ENCODE peak calls at places on chromosomes 12 and 14, in five cellular contexts. One of them, this sample, is unnamed. For H3K4me1, the result is how much of the 10 kb centered on the place peaks cover.

GRCh38 chr12:7162691-7163114 is 26.8 kb upstream of the PEX5 start:
- DNase-seq in mammary epithelial cell: peak
- DNase-seq in HepG2: peak
- DNase-seq in neural progenitor cell: peak
- DNase-seq in GM23338: peak
- DNase-seq in this sample: no peak

GRCh38 chr12:90801776-90802175 is 153.2 kb downstream of the CCER1 start:
- DNase-seq in mammary epithelial cell: peak
- DNase-seq in HepG2: no peak
- DNase-seq in neural progenitor cell: no peak
- DNase-seq in GM23338: no peak
- DNase-seq in this sample: no peak

GRCh38 chr12:26740991-26741390 is 92.0 kb downstream of the ITPR2 start:
- DNase-seq in mammary epithelial cell: no peak
- DNase-seq in HepG2: no peak
- DNase-seq in neural progenitor cell: no peak
- DNase-seq in GM23338: no peak
- DNase-seq in this sample: no peak

GRCh38 chr12:85519163-85519562 is 239.1 kb downstream of the ALX1 start:
- DNase-seq in mammary epithelial cell: no peak
- DNase-seq in HepG2: no peak
- DNase-seq in neural progenitor cell: peak
- DNase-seq in GM23338: peak
- DNase-seq in this sample: no peak

GRCh38 chr12:80778005-80778541 is 61.4 kb downstream of the MYF5 start:
- DNase-seq in mammary epithelial cell: peak
- DNase-seq in HepG2: peak
- DNase-seq in neural progenitor cell: no peak
- DNase-seq in GM23338: no peak
- DNase-seq in this sample: peak

GRCh38 chr12:110585231-110585799 is 2.2 kb upstream of the PPTC7 start:
- DNase-seq in mammary epithelial cell: peak
- DNase-seq in HepG2: no peak
- DNase-seq in neural progenitor cell: peak
- DNase-seq in GM23338: peak
- DNase-seq in this sample: peak

GRCh38 chr14:59017285-59017965 is 171.0 kb upstream of the DAAM1 start:
- DNase-seq in mammary epithelial cell: no peak
- DNase-seq in HepG2: no peak
- DNase-seq in neural progenitor cell: no peak
- DNase-seq in GM23338: no peak
- DNase-seq in this sample: no peak

GRCh38 chr14:39229222-39229543 is 4.5 kb upstream of the MIA2 start:
- DNase-seq in mammary epithelial cell: no peak
- DNase-seq in HepG2: no peak
- DNase-seq in neural progenitor cell: no peak
- DNase-seq in GM23338: no peak
- DNase-seq in this sample: peak

GRCh38 chr12:79250186-79250585 is 385.6 kb downstream of the SYT1 start:
- DNase-seq in mammary epithelial cell: no peak
- DNase-seq in HepG2: no peak
- DNase-seq in neural progenitor cell: no peak
- DNase-seq in GM23338: no peak
- DNase-seq in this sample: no peak

GRCh38 chr14:92316937-92317336 is 6.0 kb upstream of the SLC24A4 start:
- DNase-seq in mammary epithelial cell: peak
- DNase-seq in HepG2: no peak
- DNase-seq in neural progenitor cell: no peak
- DNase-seq in GM23338: peak
- DNase-seq in this sample: peak

GRCh38 chr12:14663002-14663401 is 33.4 kb downstream of the GUCY2C start:
- DNase-seq in mammary epithelial cell: no peak
- DNase-seq in HepG2: no peak
- DNase-seq in neural progenitor cell: no peak
- DNase-seq in GM23338: no peak
- DNase-seq in this sample: no peak

GRCh38 chr14:94027566-94028449 is 1.7 kb downstream of the OTUB2 start:
- DNase-seq in mammary epithelial cell: peak
- DNase-seq in HepG2: no peak
- DNase-seq in neural progenitor cell: no peak
- DNase-seq in GM23338: no peak
- DNase-seq in this sample: no peak

GRCh38 chr12:16359512-16360491 is 12.4 kb downstream of the MGST1 start:
- DNase-seq in mammary epithelial cell: peak
- DNase-seq in HepG2: peak
- DNase-seq in neural progenitor cell: peak
- DNase-seq in GM23338: peak
- DNase-seq in this sample: peak

GRCh38 chr14:93045965-93046695 is 69.6 kb downstream of the ITPK1 start:
- DNase-seq in mammary epithelial cell: peak
- DNase-seq in HepG2: no peak
- DNase-seq in neural progenitor cell: no peak
- DNase-seq in GM23338: no peak
- DNase-seq in this sample: no peak

GRCh38 chr12:122687091-122687490 is 16.1 kb downstream of the HCAR2 start:
- DNase-seq in mammary epithelial cell: no peak
- DNase-seq in HepG2: no peak
- DNase-seq in neural progenitor cell: no peak
- DNase-seq in GM23338: no peak
- DNase-seq in this sample: no peak

GRCh38 chr12:14239935-14240872 is 125.3 kb upstream of the ATF7IP start:
- DNase-seq in mammary epithelial cell: no peak
- DNase-seq in HepG2: no peak
- DNase-seq in neural progenitor cell: no peak
- DNase-seq in GM23338: peak
- DNase-seq in this sample: no peak

GRCh38 chr12:112023759-112024396 is 10.7 kb downstream of the ERP29 start:
- DNase-seq in mammary epithelial cell: no peak
- DNase-seq in HepG2: no peak
- DNase-seq in neural progenitor cell: no peak
- DNase-seq in GM23338: peak
- DNase-seq in this sample: no peak

GRCh38 chr12:117293510-117293909 is 67.9 kb downstream of the NOS1 start:
- DNase-seq in mammary epithelial cell: no peak
- DNase-seq in HepG2: no peak
- DNase-seq in neural progenitor cell: no peak
- DNase-seq in GM23338: no peak
- DNase-seq in this sample: no peak

GRCh38 chr14:43407721-43408120 is 1099.4 kb downstream of the FSCB start:
- DNase-seq in mammary epithelial cell: no peak
- DNase-seq in HepG2: no peak
- DNase-seq in neural progenitor cell: no peak
- DNase-seq in GM23338: no peak
- DNase-seq in this sample: no peak

GRCh38 chr12:13181375-13182070 is 15.0 kb upstream of the EMP1 start:
- DNase-seq in mammary epithelial cell: no peak
- DNase-seq in HepG2: no peak
- DNase-seq in neural progenitor cell: no peak
- DNase-seq in GM23338: no peak
- DNase-seq in this sample: no peak

GRCh38 chr12:115398311-115398781 is 714.4 kb upstream of the TBX3 start:
- DNase-seq in mammary epithelial cell: no peak
- DNase-seq in HepG2: peak
- DNase-seq in neural progenitor cell: no peak
- DNase-seq in GM23338: no peak
- DNase-seq in this sample: no peak

GRCh38 chr14:92973798-92974372 is 50.9 kb downstream of the CHGA start:
- DNase-seq in mammary epithelial cell: no peak
- DNase-seq in HepG2: no peak
- DNase-seq in neural progenitor cell: no peak
- DNase-seq in GM23338: no peak
- DNase-seq in this sample: no peak

GRCh38 chr12:30926243-30927209 is at the start of gene TSPAN11:
- DNase-seq in mammary epithelial cell: no peak
- DNase-seq in HepG2: no peak
- DNase-seq in neural progenitor cell: peak
- DNase-seq in GM23338: peak
- DNase-seq in this sample: no peak
- TF ChIP-seq CTCF in mammary epithelial cell: no peak
- TF ChIP-seq CTCF in HepG2: no peak
- TF ChIP-seq CTCF in neural progenitor cell: peak
- TF ChIP-seq CTCF in GM23338: no peak
- TF ChIP-seq CTCF in this sample: no peak

DNA sequence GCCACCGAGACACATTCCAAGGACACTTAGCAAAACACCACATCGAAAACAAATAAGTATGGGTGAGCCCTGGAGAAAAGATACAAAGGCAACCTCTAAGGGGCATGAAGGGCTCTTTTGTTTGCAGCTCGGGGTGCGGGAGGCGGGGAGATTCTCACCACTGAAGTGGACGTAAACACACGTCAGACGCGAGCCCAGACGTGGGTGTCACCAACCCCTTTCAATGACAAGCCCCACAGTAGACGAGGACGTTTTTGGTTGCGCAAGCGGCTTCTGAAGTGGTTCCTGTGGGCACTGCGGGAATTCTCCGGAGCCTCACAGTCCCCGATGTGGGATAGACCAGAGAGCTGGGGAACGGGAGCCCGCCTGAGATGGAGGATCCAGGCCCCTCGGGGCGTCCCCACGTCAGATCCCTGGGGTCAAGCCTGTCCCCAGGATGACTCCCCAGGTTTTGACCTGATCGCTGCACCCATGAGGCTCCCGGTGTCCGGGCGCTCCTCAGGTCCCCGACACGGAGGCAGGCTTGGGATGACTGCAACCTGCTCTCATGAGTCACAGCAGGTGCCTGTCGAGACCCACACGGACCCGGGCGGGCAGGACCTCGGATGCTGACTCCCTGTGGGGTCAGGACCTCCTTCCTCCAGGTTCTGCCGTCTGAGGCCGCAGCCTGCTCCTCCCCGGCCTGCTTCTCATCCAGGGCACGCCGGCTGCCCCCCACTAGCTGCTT is 20.3 kb upstream of the ADGRD1 start:
- DNase-seq in mammary epithelial cell: no peak
- DNase-seq in HepG2: no peak
- DNase-seq in neural progenitor cell: no peak
- DNase-seq in GM23338: no peak
- DNase-seq in this sample: no peak
- TF ChIP-seq EZH2 in mammary epithelial cell: no peak
- TF ChIP-seq EZH2 in HepG2: no peak
- TF ChIP-seq EZH2 in neural progenitor cell: no peak
- TF ChIP-seq EZH2 in GM23338: no peak
- TF ChIP-seq EZH2 in this sample: no peak

GRCh38 chr12:119183942-119184695 is 5.4 kb downstream of the HSPB8 start:
- DNase-seq in mammary epithelial cell: no peak
- DNase-seq in HepG2: no peak
- DNase-seq in neural progenitor cell: no peak
- DNase-seq in GM23338: no peak
- DNase-seq in this sample: no peak
- H3K4me1 ChIP-seq in mammary epithelial cell: under half
- H3K4me1 ChIP-seq in HepG2: under half
- H3K4me1 ChIP-seq in neural progenitor cell: under half
- H3K4me1 ChIP-seq in GM23338: under half
- H3K4me1 ChIP-seq in this sample: under half

DNA sequence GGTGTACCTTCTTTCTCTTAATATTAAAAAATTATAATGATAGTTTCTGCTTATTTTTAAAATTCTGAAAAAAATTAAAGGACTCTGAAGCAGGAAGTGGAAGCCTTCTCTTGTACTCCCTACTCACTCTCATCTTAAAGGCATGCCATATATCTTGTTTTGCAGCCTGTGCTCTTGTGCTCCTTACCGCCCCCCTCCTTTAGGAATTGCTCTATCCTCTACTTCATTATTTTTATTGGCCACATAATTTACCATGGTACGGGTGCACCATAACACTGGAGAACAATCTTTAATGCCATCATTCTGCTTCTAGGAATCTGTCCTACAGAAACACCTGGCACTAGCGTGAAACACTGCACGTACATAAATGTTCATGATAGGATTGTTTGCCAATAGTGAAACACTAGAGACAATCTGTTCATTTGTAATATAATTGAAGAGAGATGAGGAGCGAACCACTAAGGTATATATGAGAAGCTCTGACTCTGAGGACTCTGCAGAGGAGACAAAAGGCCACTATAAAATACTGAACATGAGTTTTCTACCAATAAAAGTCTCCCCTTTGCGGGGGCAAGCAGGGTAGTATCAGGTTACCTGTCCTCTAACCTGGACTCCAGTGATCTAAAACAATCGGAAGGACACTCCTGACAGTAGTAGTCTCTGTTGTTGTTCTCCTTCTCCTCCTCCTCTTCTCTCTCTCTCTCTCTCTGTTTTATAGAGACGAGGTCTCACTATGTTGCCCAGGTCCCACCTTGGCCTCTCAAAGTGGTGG is 6.3 kb upstream of the NYNRIN start:
- DNase-seq in mammary epithelial cell: peak
- DNase-seq in HepG2: no peak
- DNase-seq in neural progenitor cell: no peak
- DNase-seq in GM23338: peak
- DNase-seq in this sample: no peak
- TF ChIP-seq CTCF in mammary epithelial cell: peak
- TF ChIP-seq CTCF in HepG2: peak
- TF ChIP-seq CTCF in neural progenitor cell: no peak
- TF ChIP-seq CTCF in GM23338: peak
- TF ChIP-seq CTCF in this sample: no peak

DNA sequence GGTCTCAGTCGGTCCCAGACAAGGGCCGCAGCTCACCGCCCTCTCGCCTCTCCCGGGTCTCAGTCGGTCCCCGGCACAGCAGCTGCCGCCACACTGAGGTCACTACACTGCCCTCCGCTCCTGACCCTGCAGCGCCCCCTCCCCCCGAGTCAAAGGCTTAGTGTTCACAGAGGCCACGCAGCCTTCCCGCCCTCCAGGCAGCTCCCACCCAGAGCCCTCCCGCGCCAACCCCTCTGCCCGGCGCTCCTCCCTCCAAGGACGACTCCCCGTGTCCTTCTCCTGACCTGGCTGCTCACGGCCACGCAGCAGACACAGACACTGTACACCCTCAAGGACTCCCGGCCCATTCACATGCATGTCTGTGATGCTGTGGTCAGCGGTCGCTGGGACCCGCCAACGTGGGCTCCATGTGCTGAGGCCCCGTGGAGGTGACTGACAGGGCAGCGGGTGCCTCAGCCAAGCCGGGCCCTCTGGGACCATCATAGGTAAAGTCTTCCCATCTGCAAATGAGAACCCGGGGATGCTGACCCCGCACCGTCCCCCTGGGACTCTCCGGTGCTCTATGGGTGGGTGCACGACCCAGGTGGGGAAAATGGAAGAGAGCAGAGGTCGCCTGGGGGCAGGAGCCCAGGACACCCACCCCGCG is 16.3 kb upstream of the GALNT9 start:
- DNase-seq in mammary epithelial cell: no peak
- DNase-seq in HepG2: no peak
- DNase-seq in neural progenitor cell: peak
- DNase-seq in GM23338: no peak
- DNase-seq in this sample: no peak
- TF ChIP-seq EZH2 in mammary epithelial cell: no peak
- TF ChIP-seq EZH2 in HepG2: no peak
- TF ChIP-seq EZH2 in neural progenitor cell: no peak
- TF ChIP-seq EZH2 in GM23338: no peak
- TF ChIP-seq EZH2 in this sample: no peak